ENCODE peak calls at places on chromosomes 6 and 20, in five cellular contexts. R, I, T, U and B are unnamed samples.

GRCh38 chr6:79803917-79804316 is 143.4 kb downstream of the ELOVL4 start:
- DNase-seq in R (no peak), I (no peak), T (no peak), U (no peak), B (no peak)

GRCh38 chr6:93295631-93296030 is 123.7 kb downstream of the EPHA7 start:
- DNase-seq in R (no peak), I (no peak), T (no peak), U (no peak), B (no peak)

GRCh38 chr20:41411458-41411857 is 44.8 kb upstream of the EMILIN3 start:
- DNase-seq in R (no peak), I (no peak), T (peak), U (no peak), B (no peak)

GRCh38 chr20:63947638-63948456 is 8.4 kb downstream of the UCKL1 start:
- DNase-seq in R (no peak), I (no peak), T (no peak), U (peak), B (no peak)

GRCh38 chr6:100724696-100725095 is 156.4 kb downstream of the ASCC3 start:
- DNase-seq in R (peak), I (no peak), T (no peak), U (no peak), B (no peak)

GRCh38 chr6:351867-352289 is 39.7 kb upstream of the IRF4 start:
- DNase-seq in R (no peak), I (no peak), T (no peak), U (no peak), B (no peak)

GRCh38 chr6:151437401-151437800 is 14.5 kb downstream of the RMND1 start:
- DNase-seq in R (no peak), I (no peak), T (peak), U (no peak), B (no peak)

GRCh38 chr6:157161912-157162311 is 161.4 kb downstream of the TMEM242 start:
- DNase-seq in R (no peak), I (no peak), T (no peak), U (no peak), B (no peak)

GRCh38 chr6:68635412-68635705 is 277 bp downstream of the ADGRB3 start:
- DNase-seq in R (no peak), I (no peak), T (no peak), U (no peak), B (no peak)

GRCh38 chr6:81366970-81367369 is 385.5 kb downstream of the TENT5A start:
- DNase-seq in R (no peak), I (no peak), T (peak), U (no peak), B (no peak)

GRCh38 chr6:133916650-133917151 is 27.8 kb downstream of the TCF21 start:
- DNase-seq in R (peak), I (peak), T (peak), U (peak), B (no peak)

GRCh38 chr6:90329397-90330077 is 32.9 kb upstream of the BACH2 start:
- DNase-seq in R (peak), I (no peak), T (no peak), U (no peak), B (no peak)

GRCh38 chr6:148509152-148509571 is 166.5 kb downstream of the SASH1 start:
- DNase-seq in R (no peak), I (no peak), T (peak), U (no peak), B (no peak)

GRCh38 chr6:29924731-29925130 is 17.6 kb upstream of the HLA-A start:
- DNase-seq in R (no peak), I (peak), T (no peak), U (no peak), B (peak)

GRCh38 chr6:43698584-43699349 is 11.2 kb upstream of the MRPS18A start:
- DNase-seq in R (peak), I (peak), T (peak), U (no peak), B (no peak)

GRCh38 chr20:56371977-56372376 is 13.2 kb downstream of the FAM210B start:
- DNase-seq in R (no peak), I (no peak), T (no peak), U (no peak), B (no peak)

GRCh38 chr6:109212683-109213082 is 117.4 kb downstream of the CEP57L1 start:
- DNase-seq in R (no peak), I (no peak), T (no peak), U (no peak), B (no peak)

GRCh38 chr20:12928755-12929401 is 79.9 kb upstream of the SPTLC3 start:
- DNase-seq in R (no peak), I (peak), T (peak), U (no peak), B (peak)

GRCh38 chr6:23424584-23424983 is 701.4 kb upstream of the NRSN1 start:
- DNase-seq in R (no peak), I (no peak), T (no peak), U (no peak), B (no peak)

GRCh38 chr6:44050872-44051421 is 76.3 kb downstream of the MRPL14 start:
- DNase-seq in R (no peak), I (peak), T (no peak), U (no peak), B (no peak)

GRCh38 chr20:34892671-34893070 is 16.3 kb downstream of the ACSS2 start:
- DNase-seq in R (no peak), I (no peak), T (no peak), U (no peak), B (no peak)

GRCh38 chr20:23231561-23232218 is 118.9 kb upstream of the NXT1 start:
- DNase-seq in R (no peak), I (peak), T (peak), U (no peak), B (no peak)

GRCh38 chr20:51378171-51378928 is 164.2 kb downstream of the NFATC2 start:
- DNase-seq in R (peak), I (no peak), T (no peak), U (no peak), B (no peak)

GRCh38 chr20:36252511-36252910 is 16.2 kb downstream of the AAR2 start:
- DNase-seq in R (no peak), I (no peak), T (no peak), U (no peak), B (peak)

GRCh38 chr6:157774153-157775135 is 48.6 kb upstream of the SNX9 start:
- DNase-seq in R (peak), I (no peak), T (no peak), U (no peak), B (no peak)

GRCh38 chr20:37552415-37552814 is 24.7 kb upstream of the BLCAP start:
- DNase-seq in R (no peak), I (no peak), T (peak), U (no peak), B (peak)

GRCh38 chr20:50728981-50729874 is 2.2 kb upstream of the PARD6B start:
- DNase-seq in R (no peak), I (peak), T (no peak), U (no peak), B (peak)

GRCh38 chr6:3771407-3772011 is 20.0 kb upstream of the PXDC1 start:
- DNase-seq in R (no peak), I (no peak), T (no peak), U (no peak), B (no peak)

GRCh38 chr20:17909745-17910345 is 58.7 kb downstream of the SNX5 start:
- DNase-seq in R (no peak), I (no peak), T (peak), U (no peak), B (no peak)

GRCh38 chr6:105389543-105389942 is 13.3 kb downstream of the PREP start:
- DNase-seq in R (no peak), I (no peak), T (peak), U (no peak), B (no peak)

GRCh38 chr6:142902636-142903053 is 42.3 kb downstream of the HIVEP2 start:
- DNase-seq in R (peak), I (peak), T (peak), U (no peak), B (peak)

GRCh38 chr6:73983367-73983766 is 287.4 kb downstream of the CD109 start:
- DNase-seq in R (no peak), I (no peak), T (peak), U (no peak), B (no peak)

GRCh38 chr6:110693994-110694393 is 121.3 kb downstream of the CDK19 start:
- DNase-seq in R (no peak), I (no peak), T (no peak), U (no peak), B (no peak)

GRCh38 chr20:25203891-25204320 is 8.4 kb downstream of the ENTPD6 start:
- DNase-seq in R (no peak), I (no peak), T (no peak), U (no peak), B (no peak)

GRCh38 chr6:75620387-75621304 is 19.0 kb downstream of the SENP6 start:
- DNase-seq in R (no peak), I (no peak), T (no peak), U (no peak), B (no peak)

GRCh38 chr20:20946122-20946759 is 159.9 kb downstream of the LINC00237 start:
- DNase-seq in R (no peak), I (no peak), T (no peak), U (no peak), B (no peak)

DNA sequence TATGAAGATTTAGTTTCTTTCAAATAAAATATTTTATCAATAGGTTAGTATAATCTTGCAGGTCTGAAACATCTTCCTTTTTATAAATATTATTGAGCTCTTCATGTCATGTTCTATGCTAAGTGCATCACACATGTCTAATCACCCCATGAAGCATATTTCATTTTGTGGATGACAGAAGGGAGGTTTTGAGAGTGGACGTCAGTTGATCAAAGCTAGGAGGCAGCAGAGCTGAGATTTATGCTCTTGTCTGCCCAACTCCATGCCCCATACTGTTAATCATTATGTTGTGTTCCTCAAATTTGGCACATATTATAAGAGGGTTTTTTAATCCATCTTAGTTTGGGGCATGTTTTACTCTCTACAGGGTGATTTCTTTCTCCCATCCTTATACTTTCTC is 22.7 kb downstream of the DSE start:
- DNase-seq in R (no peak), I (no peak), T (no peak), U (no peak), B (no peak)
- TF ChIP-seq CTCF in R (peak), I (no peak), T (no peak), U (no peak), B (peak)

GRCh38 chr6:6547111-6547879 is 41.2 kb upstream of the LY86 start:
- DNase-seq in R (peak), I (peak), T (peak), U (peak), B (peak)
- TF ChIP-seq CTCF in R (peak), I (peak), T (peak), U (peak), B (peak)

DNA sequence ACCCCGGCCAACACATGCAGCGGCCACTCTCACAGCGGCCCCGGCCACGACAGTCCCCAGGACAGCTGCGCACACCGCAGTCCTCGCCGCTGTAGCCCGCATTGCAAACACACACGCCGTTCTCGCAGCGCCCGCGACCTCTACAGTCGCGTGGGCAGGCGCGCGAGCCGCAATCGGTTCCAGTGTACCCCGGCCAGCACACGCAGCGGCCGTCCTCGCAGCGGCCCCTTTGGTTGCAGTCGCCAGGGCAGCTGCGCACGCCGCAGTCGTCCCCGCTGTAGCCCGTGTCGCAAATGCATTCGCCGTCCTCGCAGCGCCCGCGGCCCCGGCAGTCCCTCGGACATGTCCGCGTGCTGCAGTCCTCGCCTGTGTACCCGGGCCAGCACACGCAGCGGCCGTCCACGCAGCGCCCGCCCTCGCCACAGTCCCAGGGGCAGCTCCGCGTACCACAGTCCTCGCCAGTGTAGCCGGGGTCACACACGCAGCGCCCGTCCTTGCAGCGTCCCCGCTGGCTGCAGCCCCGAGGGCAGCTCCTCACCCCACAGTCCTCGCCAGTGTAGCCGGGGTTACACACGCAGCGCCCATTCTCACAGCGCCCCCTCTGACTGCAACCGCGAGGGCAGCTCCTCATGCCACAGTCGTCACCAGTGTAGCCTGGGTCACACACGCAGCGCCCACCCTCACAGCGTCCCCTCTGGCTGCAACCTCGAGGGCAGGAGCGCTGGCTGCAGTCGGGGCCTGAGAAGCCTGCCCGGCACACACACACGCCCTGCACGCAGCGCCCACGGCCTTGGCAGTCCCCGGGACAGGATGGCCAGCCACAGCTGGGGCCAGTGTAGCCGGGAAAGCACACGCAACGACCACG is 12.5 kb downstream of the TNXB start:
- DNase-seq in R (no peak), I (no peak), T (no peak), U (peak), B (no peak)
- TF ChIP-seq CTCF in R (no peak), I (no peak), T (no peak), U (no peak), B (peak)

GRCh38 chr20:2207770-2208097 is 88.1 kb upstream of the TGM3 start:
- DNase-seq in R (no peak), I (no peak), T (no peak), U (no peak), B (no peak)
- TF ChIP-seq CTCF in R (no peak), I (peak), T (no peak), U (no peak), B (no peak)

GRCh38 chr6:155709262-155709661 is 253.6 kb upstream of the NOX3 start:
- DNase-seq in R (no peak), I (no peak), T (no peak), U (no peak), B (no peak)

GRCh38 chr6:155706341-155706740 is 250.7 kb upstream of the NOX3 start:
- DNase-seq in R (no peak), I (no peak), T (no peak), U (no peak), B (no peak)

GRCh38 chr6:155706806-155707205 is 251.2 kb upstream of the NOX3 start:
- DNase-seq in R (no peak), I (no peak), T (no peak), U (no peak), B (no peak)

GRCh38 chr6:155708100-155708499 is 252.5 kb upstream of the NOX3 start:
- DNase-seq in R (no peak), I (no peak), T (no peak), U (no peak), B (no peak)

DNA sequence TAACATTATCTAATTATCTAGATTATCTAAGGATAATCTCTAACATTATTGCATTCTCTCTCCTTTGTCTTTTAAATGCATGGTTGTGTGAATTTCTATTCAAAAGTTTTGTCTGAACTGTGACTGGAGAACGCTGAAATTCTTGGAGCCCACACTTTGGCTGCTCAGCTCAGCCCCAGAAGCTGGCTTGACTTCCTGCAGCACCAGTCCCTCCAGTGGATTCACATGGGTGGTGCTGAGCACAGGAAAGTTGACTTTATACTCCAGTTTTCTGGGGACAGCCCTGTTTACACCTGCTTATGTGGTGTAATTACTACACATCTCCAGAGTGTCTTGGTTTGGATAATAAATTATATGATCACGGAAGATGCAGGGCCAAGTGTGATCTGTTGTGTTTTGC is 255.1 kb upstream of the NOX3 start:
- DNase-seq in R (no peak), I (no peak), T (no peak), U (no peak), B (no peak)
- TF ChIP-seq CTCF in R (no peak), I (no peak), T (no peak), U (no peak), B (no peak)